ENCODE peak calls at places on chromosome 12, in nine cellular contexts. V is type B pancreatic cell, O is mammary epithelial cell, K is fibroblast of lung, M is fibroblast of the aortic adventitia, D is heart right ventricle, Z is upper lobe of right lung, T is AG04450, G is body of pancreas. P is an unnamed sample.

GRCh38 chr12:64028541-64028940 is 184.0 kb downstream of the SRGAP1 start:
- DNase-seq in V (no peak), O (no peak), K (no peak), M (no peak), D (no peak), Z (no peak), T (no peak), G (no peak), P (no peak)

GRCh38 chr12:13961983-13962382 is 19.4 kb downstream of the GRIN2B start:
- DNase-seq in V (no peak), O (no peak), K (no peak), M (no peak), D (no peak), Z (no peak), T (no peak), G (no peak), P (no peak)

GRCh38 chr12:1644523-1645438 is 15.8 kb downstream of the WNT5B start:
- DNase-seq in V (no peak), O (peak; percentile 46), K (peak; percentile 89), M (peak; percentile 79), D (peak; percentile 84), Z (peak; percentile 75), T (peak; percentile 55), G (peak; percentile 70), P (no peak)

GRCh38 chr12:50201987-50202521 is 34.9 kb upstream of the CERS5 start:
- DNase-seq in V (no peak), O (peak; percentile 93), K (peak; percentile 26), M (peak; percentile 73), D (no peak), Z (no peak), T (peak; percentile 72), G (peak; percentile 24), P (no peak)

GRCh38 chr12:112978163-112979081 is at the start of gene OAS2:
- DNase-seq in V (no peak), O (peak; percentile 71), K (peak; percentile 41), M (peak; percentile 83), D (peak; percentile 23), Z (peak; percentile 73), T (no peak), G (peak; percentile 22), P (no peak)

GRCh38 chr12:1837541-1838206 is 17.3 kb downstream of the LRTM2 start:
- DNase-seq in V (no peak), O (no peak), K (peak; percentile 36), M (no peak), D (no peak), Z (no peak), T (no peak), G (no peak), P (no peak)

GRCh38 chr12:132285991-132286681 is 43.3 kb downstream of the GALNT9 start:
- DNase-seq in V (no peak), O (no peak), K (peak; percentile 40), M (peak; percentile 52), D (peak; percentile 60), Z (peak; percentile 77), T (peak; percentile 3), G (peak; percentile 44), P (no peak)

GRCh38 chr12:104677441-104678089 is 220.8 kb downstream of the CHST11 start:
- DNase-seq in V (no peak), O (peak; percentile 38), K (no peak), M (no peak), D (no peak), Z (no peak), T (no peak), G (no peak), P (no peak)

GRCh38 chr12:915090-915489 is 34.4 kb downstream of the RAD52 start:
- DNase-seq in V (no peak), O (no peak), K (no peak), M (no peak), D (no peak), Z (no peak), T (no peak), G (no peak), P (no peak)

GRCh38 chr12:89704457-89704856 is 4.2 kb downstream of the ATP2B1 start:
- DNase-seq in V (no peak), O (no peak), K (no peak), M (no peak), D (no peak), Z (no peak), T (no peak), G (no peak), P (no peak)

GRCh38 chr12:30882706-30883105 is 43.8 kb upstream of the TSPAN11 start:
- DNase-seq in V (no peak), O (no peak), K (peak; percentile 12), M (peak; percentile 4), D (no peak), Z (no peak), T (no peak), G (no peak), P (no peak)

GRCh38 chr12:58541300-58541690 is 379.0 kb downstream of the LRIG3 start:
- DNase-seq in V (no peak), O (no peak), K (no peak), M (peak; percentile 32), D (no peak), Z (no peak), T (no peak), G (no peak), P (no peak)

GRCh38 chr12:2794261-2794735 is 472 bp upstream of the FKBP4 start:
- DNase-seq in V (no peak), O (peak; percentile 51), K (peak; percentile 48), M (no peak), D (no peak), Z (no peak), T (no peak), G (no peak), P (no peak)

GRCh38 chr12:78963439-78964222 is 99.1 kb downstream of the SYT1 start:
- DNase-seq in V (no peak), O (peak; percentile 81), K (peak; percentile 38), M (peak; percentile 43), D (no peak), Z (no peak), T (no peak), G (no peak), P (no peak)

GRCh38 chr12:19248929-19249602 is 119.5 kb downstream of the PLEKHA5 start:
- DNase-seq in V (no peak), O (peak; percentile 56), K (peak; percentile 75), M (peak; percentile 73), D (no peak), Z (no peak), T (no peak), G (no peak), P (no peak)

GRCh38 chr12:92224685-92225331 is 79.2 kb upstream of the BTG1 start:
- DNase-seq in V (no peak), O (peak; percentile 81), K (peak; percentile 65), M (peak; percentile 73), D (no peak), Z (no peak), T (peak; percentile 16), G (no peak), P (no peak)

GRCh38 chr12:100741084-100741711 is 53.4 kb upstream of the ANO4 start:
- DNase-seq in V (no peak), O (peak; percentile 26), K (peak; percentile 47), M (peak; percentile 45), D (no peak), Z (no peak), T (no peak), G (no peak), P (no peak)

GRCh38 chr12:11814362-11814761 is 164.9 kb downstream of the ETV6 start:
- DNase-seq in V (no peak), O (peak; percentile 76), K (peak; percentile 81), M (peak; percentile 56), D (no peak), Z (no peak), T (peak; percentile 67), G (no peak), P (no peak)

GRCh38 chr12:103975368-103975767 is 9.7 kb downstream of the TDG start:
- DNase-seq in V (no peak), O (no peak), K (no peak), M (no peak), D (no peak), Z (no peak), T (no peak), G (no peak), P (no peak)

GRCh38 chr12:94534761-94535613 is 75.3 kb upstream of the CEP83 start:
- DNase-seq in V (no peak), O (no peak), K (no peak), M (no peak), D (no peak), Z (no peak), T (no peak), G (no peak), P (peak; percentile 36)

DNA sequence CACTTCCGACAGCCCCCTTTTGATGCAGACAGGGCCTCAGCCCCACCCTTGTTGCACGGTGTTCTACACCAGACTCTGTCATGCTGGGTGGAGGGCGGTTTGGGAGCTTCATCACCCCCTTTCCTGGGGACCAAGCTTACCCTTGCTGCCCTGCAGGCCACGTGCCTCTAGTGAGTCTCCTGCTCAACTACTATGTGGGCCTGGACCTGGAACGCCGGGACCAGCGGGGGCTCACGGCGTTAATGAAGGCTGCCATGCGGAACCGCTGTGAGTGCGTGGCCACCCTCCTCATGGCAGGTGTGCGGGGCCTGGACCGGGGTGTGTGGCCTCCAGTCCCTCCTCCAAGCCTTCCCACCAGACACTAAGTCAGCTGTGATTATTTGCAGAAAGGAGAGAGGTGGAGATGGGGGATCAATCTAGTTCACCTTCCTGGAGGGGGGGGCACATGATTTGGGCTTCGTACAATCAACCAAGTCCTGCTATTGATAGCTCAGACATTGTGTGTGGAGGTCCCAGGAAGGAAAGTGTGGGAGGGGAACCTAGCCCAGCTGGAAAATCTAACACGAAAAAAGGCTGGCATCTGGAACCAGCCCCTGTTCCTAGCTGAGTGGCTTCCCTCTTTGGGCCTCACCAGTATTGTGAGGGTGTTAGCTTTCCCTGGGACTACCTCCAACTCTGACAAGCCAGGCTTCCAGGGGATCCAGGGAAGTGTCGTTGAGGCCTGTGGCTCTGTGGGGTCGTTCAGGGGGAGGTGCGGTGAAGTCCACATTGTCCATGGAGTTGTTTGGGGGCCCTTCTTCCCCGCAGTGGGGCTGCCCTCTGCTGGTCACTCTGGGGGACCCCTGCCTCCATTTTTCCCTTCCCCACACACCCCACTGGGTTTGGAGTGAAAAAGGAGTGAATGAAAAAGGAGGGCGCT is 1.6 kb downstream of the ANKRD33 start:
- DNase-seq in V (no peak), O (no peak), K (peak; percentile 26), M (no peak), D (no peak), Z (peak; percentile 52), T (no peak), G (no peak), P (no peak)
- TF ChIP-seq CTCF in V (no peak), O (no peak), K (peak; percentile 13), M (peak; percentile 16), D (peak; percentile 15), Z (peak; percentile 7), T (peak; percentile 39), G (no peak), P (no peak)

GRCh38 chr12:115922952-115923564 is 354.4 kb downstream of the MED13L start:
- DNase-seq in V (no peak), O (no peak), K (peak; percentile 29), M (peak; percentile 33), D (no peak), Z (no peak), T (no peak), G (no peak), P (no peak)
- TF ChIP-seq CTCF in V (peak; percentile 56), O (no peak), K (peak; percentile 3), M (peak; percentile 38), D (no peak), Z (peak; percentile 11), T (peak; percentile 34), G (no peak), P (no peak)

GRCh38 chr12:125288931-125289928 is 224.0 kb downstream of the AACS start:
- DNase-seq in V (no peak), O (no peak), K (no peak), M (no peak), D (no peak), Z (no peak), T (no peak), G (no peak), P (no peak)
- TF ChIP-seq CTCF in V (no peak), O (no peak), K (no peak), M (no peak), D (no peak), Z (no peak), T (no peak), G (no peak), P (no peak)

GRCh38 chr12:122988612-122989442 is 8.3 kb downstream of the ARL6IP4 start:
- DNase-seq in V (no peak), O (no peak), K (no peak), M (no peak), D (no peak), Z (no peak), T (no peak), G (no peak), P (no peak)
- TF ChIP-seq CTCF in V (no peak), O (no peak), K (no peak), M (no peak), D (no peak), Z (no peak), T (no peak), G (no peak), P (no peak)